ENCODE peak calls at places on chromosomes 12 and 14, in seven cellular contexts. K is kidney, C is mesendoderm, P is IMR-90, Y is MM.1S, A is GM23248, D is mammary epithelial cell. Z is an unnamed sample. For H3K4me1, the result is how much of the 10 kb centered on the place peaks cover.

GRCh38 chr12:91144053-91144452 is 32.8 kb upstream of the LUM start:
- DNase-seq in K (no peak), C (no peak), P (peak), Y (no peak), A (peak), D (peak), Z (peak)

GRCh38 chr12:111616177-111616623 is 17.1 kb upstream of the ATXN2 start:
- DNase-seq in K (no peak), C (no peak), P (peak), Y (no peak), A (peak), D (no peak), Z (no peak)

GRCh38 chr12:54019924-54020586 is 8.2 kb upstream of the HOXC6 start:
- DNase-seq in K (peak), C (no peak), P (no peak), Y (no peak), A (peak), D (peak), Z (no peak)

GRCh38 chr12:51217133-51217967 is 512 bp downstream of the POU6F1 start:
- DNase-seq in K (peak), C (peak), P (no peak), Y (peak), A (peak), D (no peak), Z (peak)

GRCh38 chr12:129762436-129762835 is 141.4 kb downstream of the TMEM132D start:
- DNase-seq in K (no peak), C (no peak), P (no peak), Y (no peak), A (no peak), D (no peak), Z (no peak)

GRCh38 chr14:81980601-81981310 is 447.1 kb upstream of the SEL1L start:
- DNase-seq in K (no peak), C (no peak), P (no peak), Y (no peak), A (no peak), D (no peak), Z (no peak)

GRCh38 chr14:74478996-74479635 is 14.0 kb downstream of the NPC2 start:
- DNase-seq in K (no peak), C (peak), P (peak), Y (no peak), A (peak), D (no peak), Z (peak)

GRCh38 chr12:2643736-2644135 is 151.0 kb upstream of the FKBP4 start:
- DNase-seq in K (peak), C (no peak), P (no peak), Y (no peak), A (no peak), D (no peak), Z (no peak)

GRCh38 chr12:92570056-92570753 is 132.6 kb upstream of the PLEKHG7 start:
- DNase-seq in K (no peak), C (peak), P (peak), Y (peak), A (peak), D (peak), Z (peak)
- H3K9ac ChIP-seq in K (no peak), C (no peak), P (no peak), Y (no peak), A (no peak), D (no peak), Z (no peak)

GRCh38 chr12:65894127-65894526 is 69.8 kb downstream of the HMGA2 start:
- DNase-seq in K (no peak), C (no peak), P (peak), Y (no peak), A (peak), D (no peak), Z (no peak)

GRCh38 chr12:65894624-65895023 is 70.3 kb downstream of the HMGA2 start:
- DNase-seq in K (no peak), C (no peak), P (no peak), Y (no peak), A (no peak), D (no peak), Z (no peak)

GRCh38 chr12:65891987-65892481 is 67.8 kb downstream of the HMGA2 start:
- DNase-seq in K (peak), C (peak), P (peak), Y (no peak), A (peak), D (peak), Z (peak)

GRCh38 chr12:65891219-65891618 is 66.9 kb downstream of the HMGA2 start:
- DNase-seq in K (no peak), C (no peak), P (peak), Y (no peak), A (peak), D (no peak), Z (peak)

GRCh38 chr12:65892905-65893304 is 68.6 kb downstream of the HMGA2 start:
- DNase-seq in K (no peak), C (no peak), P (peak), Y (no peak), A (peak), D (peak), Z (peak)
- H3K4me1 ChIP-seq in K (under half), C (under half), P (under half), Y (under half), A (half or more), D (half or more), Z (under half)

DNA sequence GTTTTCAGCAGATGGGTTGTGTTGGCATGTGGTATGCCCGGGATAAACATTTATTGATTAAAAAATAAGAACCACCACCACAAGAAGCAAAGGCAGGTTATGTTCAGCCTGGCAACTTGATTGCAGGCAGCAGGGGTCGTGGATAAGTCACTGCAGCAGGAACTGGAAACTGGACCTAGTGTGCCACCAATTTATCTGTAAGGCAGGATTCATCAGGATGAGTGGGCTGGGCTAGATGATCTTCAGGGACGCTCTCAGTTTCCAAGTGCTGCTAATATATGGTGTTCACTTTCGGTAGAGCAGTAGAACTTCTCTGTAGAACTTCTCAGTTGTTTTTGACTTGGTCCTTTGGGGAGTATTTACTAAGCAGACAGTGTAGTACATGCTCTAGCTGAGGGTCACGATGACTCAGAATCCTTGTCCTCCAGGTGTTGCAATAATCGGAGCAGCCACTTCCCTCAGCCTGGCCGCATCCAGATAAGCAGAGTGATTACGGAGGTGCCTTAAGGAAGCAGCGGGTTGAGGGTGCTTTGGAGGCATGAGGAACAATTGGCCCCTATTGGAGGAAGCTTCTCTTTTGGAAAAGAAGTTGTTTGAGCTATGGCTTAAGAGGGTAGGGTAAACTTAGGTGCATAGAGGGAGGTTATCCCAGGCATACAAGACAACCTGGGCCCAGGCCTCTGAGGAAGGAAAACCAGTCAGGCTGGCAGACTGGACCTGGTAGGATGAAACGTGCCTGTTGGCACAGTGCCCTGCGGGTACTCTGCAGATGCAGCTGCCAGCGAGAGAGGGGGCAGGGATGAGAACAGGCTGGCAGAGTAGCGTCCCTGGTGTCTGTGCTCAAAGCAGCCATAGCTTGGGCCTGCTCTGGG is 104.0 kb downstream of the GPR135 start:
- DNase-seq in K (peak), C (peak), P (peak), Y (no peak), A (peak), D (peak), Z (peak)
- H3K9ac ChIP-seq in K (no peak), C (no peak), P (no peak), Y (no peak), A (no peak), D (peak), Z (no peak)

DNA sequence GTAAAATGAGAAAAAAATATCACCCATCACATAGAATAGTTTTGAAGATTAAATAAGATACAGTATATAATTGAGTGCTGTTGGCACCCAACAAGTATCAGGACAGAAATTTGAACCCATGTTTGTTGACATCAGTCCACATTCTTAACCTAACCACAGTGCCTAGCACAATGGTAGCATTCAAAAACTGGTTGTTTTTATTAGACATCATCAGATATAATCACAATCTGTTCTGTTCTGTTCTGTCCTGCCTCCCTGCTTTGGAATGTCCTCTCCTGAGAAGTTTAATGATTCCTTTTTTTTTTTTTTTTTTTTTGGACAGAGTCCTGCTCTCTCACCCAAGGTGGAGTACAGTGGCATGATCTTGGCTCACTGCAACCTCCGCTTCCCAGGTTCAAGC is 476.5 kb downstream of the RMST start:
- DNase-seq in K (no peak), C (no peak), P (no peak), Y (no peak), A (no peak), D (peak), Z (no peak)
- H3K4me1 ChIP-seq in K (under half), C (under half), P (under half), Y (under half), A (under half), D (under half), Z (under half)

DNA sequence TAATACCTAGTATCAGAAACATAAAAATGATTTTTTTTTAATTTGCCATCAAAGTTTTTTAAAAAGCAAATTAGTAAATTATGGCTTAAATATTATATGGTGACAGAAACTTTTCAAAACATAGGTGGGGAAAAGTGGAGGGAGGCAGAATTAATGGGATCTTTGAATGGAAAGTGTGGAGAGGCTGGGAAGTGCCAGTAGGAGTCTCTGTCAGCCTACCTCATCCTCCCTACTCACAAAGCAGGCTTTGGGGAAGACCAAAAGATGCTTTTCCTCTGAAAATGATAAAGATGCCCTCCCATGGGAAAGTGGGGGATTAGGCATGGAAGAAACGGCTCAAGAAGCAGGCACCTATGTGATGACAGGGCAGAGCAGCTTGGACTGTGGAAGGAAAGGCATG is 21.8 kb downstream of the PLEK2 start:
- DNase-seq in K (no peak), C (no peak), P (no peak), Y (no peak), A (no peak), D (no peak), Z (no peak)
- H3K9ac ChIP-seq in K (no peak), C (no peak), P (no peak), Y (no peak), A (no peak), D (no peak), Z (no peak)

Z was measured in endothelial cell of umbilical vein.